ENCODE peak calls at places on chromosomes 5 and 9, in nine cellular contexts. O is mammary epithelial cell; Z is small intestine; W is body of pancreas; U is hepatocyte; B is mesendoderm; N is lower lobe of right lung; P is psoas muscle; Y is effector memory CD4-positive, alpha-beta T cell. R is an unnamed sample.

GRCh38 chr5:159310492-159310891 is 19.8 kb downstream of the IL12B start:
- DNase-seq in O (peak), Z (peak), W (peak), U (peak), B (peak), N (peak), P (no peak), Y (no peak), R (no peak)

GRCh38 chr9:98248737-98249474 is 6.5 kb downstream of the TBC1D2 start:
- DNase-seq in O (peak), Z (no peak), W (peak), U (peak), B (no peak), N (peak), P (peak), Y (no peak), R (peak)

GRCh38 chr9:21561502-21561901 is 79.4 kb upstream of the IFNE start:
- DNase-seq in O (no peak), Z (no peak), W (no peak), U (no peak), B (no peak), N (no peak), P (no peak), Y (no peak), R (no peak)

GRCh38 chr9:99244300-99245260 is 22.5 kb downstream of the SEC61B start:
- DNase-seq in O (no peak), Z (no peak), W (no peak), U (no peak), B (no peak), N (no peak), P (no peak), Y (no peak), R (no peak)

GRCh38 chr9:137194388-137194787 is 5.9 kb downstream of the SSNA1 start:
- DNase-seq in O (no peak), Z (no peak), W (peak), U (peak), B (no peak), N (no peak), P (no peak), Y (no peak), R (no peak)

GRCh38 chr5:131846536-131846935 is 49.7 kb upstream of the FNIP1 start:
- DNase-seq in O (peak), Z (no peak), W (no peak), U (no peak), B (no peak), N (no peak), P (no peak), Y (no peak), R (no peak)

GRCh38 chr5:7622498-7622897 is 226.6 kb downstream of the ADCY2 start:
- DNase-seq in O (no peak), Z (no peak), W (no peak), U (no peak), B (no peak), N (no peak), P (no peak), Y (no peak), R (no peak)

GRCh38 chr9:87071473-87071872 is 124.2 kb upstream of the GAS1 start:
- DNase-seq in O (peak), Z (no peak), W (no peak), U (no peak), B (no peak), N (no peak), P (no peak), Y (no peak), R (no peak)

GRCh38 chr9:89777544-89777943 is 172.7 kb downstream of the GADD45G start:
- DNase-seq in O (no peak), Z (no peak), W (no peak), U (no peak), B (no peak), N (no peak), P (no peak), Y (no peak), R (no peak)

GRCh38 chr5:128512894-128513293 is 25.2 kb downstream of the FBN2 start:
- DNase-seq in O (no peak), Z (no peak), W (no peak), U (no peak), B (no peak), N (no peak), P (no peak), Y (no peak), R (no peak)

GRCh38 chr5:60354322-60354721 is 345.6 kb downstream of the DEPDC1B start:
- DNase-seq in O (no peak), Z (no peak), W (no peak), U (no peak), B (no peak), N (no peak), P (no peak), Y (no peak), R (no peak)

GRCh38 chr5:9124071-9124470 is 421.8 kb downstream of the SEMA5A start:
- DNase-seq in O (no peak), Z (no peak), W (peak), U (no peak), B (no peak), N (no peak), P (no peak), Y (no peak), R (no peak)

GRCh38 chr5:32202394-32202793 is 28.3 kb upstream of the GOLPH3 start:
- DNase-seq in O (no peak), Z (no peak), W (no peak), U (no peak), B (no peak), N (no peak), P (no peak), Y (no peak), R (no peak)

GRCh38 chr9:112852741-112853505 is 37.8 kb downstream of the SLC46A2 start:
- DNase-seq in O (peak), Z (no peak), W (no peak), U (no peak), B (no peak), N (no peak), P (no peak), Y (no peak), R (no peak)

GRCh38 chr5:171776747-171777419 is 8.7 kb upstream of the SMIM23 start:
- DNase-seq in O (peak), Z (no peak), W (no peak), U (no peak), B (peak), N (no peak), P (no peak), Y (no peak), R (no peak)

GRCh38 chr9:114005371-114006154 is 72.5 kb downstream of the AMBP start:
- DNase-seq in O (no peak), Z (no peak), W (peak), U (no peak), B (no peak), N (no peak), P (no peak), Y (no peak), R (no peak)

GRCh38 chr9:130172161-130172857 is at the start of gene NCS1:
- DNase-seq in O (peak), Z (peak), W (peak), U (peak), B (peak), N (peak), P (peak), Y (no peak), R (peak)

GRCh38 chr9:91033802-91034201 is 232.2 kb downstream of the SYK start:
- DNase-seq in O (no peak), Z (peak), W (peak), U (no peak), B (peak), N (no peak), P (no peak), Y (peak), R (peak)

GRCh38 chr9:111147021-111147420 is 108.8 kb upstream of the LPAR1 start:
- DNase-seq in O (no peak), Z (no peak), W (no peak), U (no peak), B (no peak), N (no peak), P (no peak), Y (no peak), R (no peak)

GRCh38 chr5:132303589-132303988 is 9.4 kb downstream of the SLC22A4 start:
- DNase-seq in O (no peak), Z (no peak), W (no peak), U (no peak), B (no peak), N (no peak), P (no peak), Y (no peak), R (no peak)

GRCh38 chr5:112293587-112293986 is 125.5 kb downstream of the EPB41L4A start:
- DNase-seq in O (no peak), Z (no peak), W (no peak), U (no peak), B (no peak), N (no peak), P (no peak), Y (no peak), R (no peak)

GRCh38 chr9:99793528-99793927 is 28.2 kb upstream of the NR4A3 start:
- DNase-seq in O (no peak), Z (no peak), W (no peak), U (no peak), B (no peak), N (no peak), P (no peak), Y (no peak), R (no peak)

GRCh38 chr5:67206381-67207328 is 10.1 kb upstream of the CD180 start:
- DNase-seq in O (peak), Z (peak), W (no peak), U (peak), B (no peak), N (peak), P (no peak), Y (peak), R (no peak)

GRCh38 chr9:114367406-114367805 is 20.4 kb downstream of the AKNA start:
- DNase-seq in O (no peak), Z (no peak), W (no peak), U (no peak), B (no peak), N (no peak), P (no peak), Y (no peak), R (no peak)

GRCh38 chr9:129156163-129156562 is 21.9 kb downstream of the IER5L start:
- DNase-seq in O (no peak), Z (no peak), W (no peak), U (no peak), B (no peak), N (no peak), P (no peak), Y (no peak), R (no peak)

GRCh38 chr9:126499005-126499910 is 114.5 kb upstream of the LMX1B start:
- DNase-seq in O (peak), Z (peak), W (peak), U (peak), B (peak), N (peak), P (no peak), Y (peak), R (no peak)

GRCh38 chr9:76738402-76738801 is 25.8 kb upstream of the PCA3 start:
- DNase-seq in O (no peak), Z (no peak), W (no peak), U (no peak), B (no peak), N (no peak), P (no peak), Y (no peak), R (no peak)

GRCh38 chr9:77092536-77092935 is 73.1 kb downstream of the FOXB2 start:
- DNase-seq in O (no peak), Z (no peak), W (no peak), U (no peak), B (peak), N (no peak), P (no peak), Y (no peak), R (no peak)

GRCh38 chr5:157607371-157608161 is 32.0 kb upstream of the ADAM19 start:
- DNase-seq in O (peak), Z (peak), W (no peak), U (peak), B (peak), N (no peak), P (no peak), Y (peak), R (no peak)

GRCh38 chr5:139795074-139796001 is at the start of gene PSD2:
- DNase-seq in O (peak), Z (peak), W (peak), U (peak), B (peak), N (no peak), P (no peak), Y (no peak), R (peak)

GRCh38 chr5:178365501-178366440 is 133.2 kb upstream of the PHYKPL start:
- DNase-seq in O (no peak), Z (no peak), W (no peak), U (no peak), B (no peak), N (no peak), P (no peak), Y (no peak), R (no peak)

DNA sequence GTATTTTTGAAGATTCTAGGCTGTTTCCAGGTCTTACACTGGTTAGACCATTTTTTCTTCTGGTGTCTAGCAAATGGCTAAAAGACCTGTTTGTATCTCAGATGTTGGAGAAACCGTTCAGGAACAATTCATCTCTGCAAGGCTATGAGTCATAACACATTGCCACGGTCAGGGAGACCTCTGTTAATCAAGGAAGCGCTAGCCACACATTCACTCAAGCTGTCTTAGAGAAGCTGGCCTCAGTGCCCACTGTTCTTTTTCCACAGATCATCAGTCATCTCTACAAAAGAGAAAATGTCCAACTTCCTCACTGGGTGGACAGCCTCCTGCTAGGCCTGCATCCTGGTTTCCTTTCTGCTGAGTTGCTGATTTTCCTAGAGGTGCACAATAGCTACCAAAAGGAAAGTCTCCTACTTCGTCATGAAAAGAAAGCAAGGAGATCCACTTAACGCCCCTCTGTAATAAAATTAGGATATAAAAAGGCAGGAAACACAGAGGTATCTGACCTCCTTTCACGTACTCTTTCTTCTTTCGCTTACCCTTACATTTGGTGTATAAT is 360.4 kb downstream of the BNC2 start:
- DNase-seq in O (peak), Z (no peak), W (no peak), U (peak), B (no peak), N (no peak), P (no peak), Y (no peak), R (no peak)
- H3K27ac ChIP-seq in O (no peak), Z (no peak), W (no peak), U (no peak), B (no peak), N (no peak), P (no peak), Y (no peak), R (no peak)

GRCh38 chr9:27504259-27504658 is 19.8 kb upstream of the IFNK start:
- DNase-seq in O (no peak), Z (no peak), W (no peak), U (no peak), B (no peak), N (no peak), P (no peak), Y (no peak), R (no peak)
- H3K27ac ChIP-seq in O (no peak), Z (no peak), W (no peak), U (no peak), B (no peak), N (no peak), P (no peak), Y (no peak), R (no peak)

DNA sequence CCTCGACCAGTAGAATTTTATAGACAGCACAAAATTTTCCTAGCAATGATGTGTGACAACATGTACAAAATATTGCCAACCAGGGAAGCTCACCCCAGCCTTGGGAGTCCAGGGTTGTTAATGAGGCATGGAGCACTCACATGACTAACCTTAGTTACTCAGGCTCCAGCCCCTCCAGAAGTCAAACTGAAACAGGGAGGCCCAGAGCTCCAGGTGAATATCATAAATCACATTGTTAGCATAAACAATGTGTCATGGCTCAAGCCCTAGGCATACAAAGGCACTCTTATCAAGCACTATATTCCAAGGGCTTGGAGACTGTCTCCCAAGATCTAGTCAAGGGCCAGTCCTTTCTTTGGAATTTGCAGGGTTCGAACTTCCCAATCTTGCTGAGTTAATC is 44.4 kb downstream of the TNFAIP8 start:
- DNase-seq in O (peak), Z (peak), W (no peak), U (peak), B (no peak), N (no peak), P (no peak), Y (no peak), R (no peak)
- H3K27ac ChIP-seq in O (no peak), Z (peak), W (no peak), U (peak), B (no peak), N (no peak), P (no peak), Y (no peak), R (no peak)

GRCh38 chr9:105311317-105311716 is 66.9 kb downstream of the SLC44A1 start:
- DNase-seq in O (no peak), Z (peak), W (no peak), U (peak), B (no peak), N (no peak), P (no peak), Y (no peak), R (no peak)

GRCh38 chr9:105306533-105307140 is 62.2 kb downstream of the SLC44A1 start:
- DNase-seq in O (no peak), Z (no peak), W (no peak), U (no peak), B (no peak), N (no peak), P (no peak), Y (no peak), R (no peak)

GRCh38 chr9:105308448-105309412 is 64.3 kb downstream of the SLC44A1 start:
- DNase-seq in O (no peak), Z (peak), W (no peak), U (no peak), B (no peak), N (no peak), P (no peak), Y (no peak), R (no peak)

GRCh38 chr9:105307731-105308130 is 63.3 kb downstream of the SLC44A1 start:
- DNase-seq in O (no peak), Z (no peak), W (no peak), U (no peak), B (no peak), N (no peak), P (no peak), Y (no peak), R (no peak)

DNA sequence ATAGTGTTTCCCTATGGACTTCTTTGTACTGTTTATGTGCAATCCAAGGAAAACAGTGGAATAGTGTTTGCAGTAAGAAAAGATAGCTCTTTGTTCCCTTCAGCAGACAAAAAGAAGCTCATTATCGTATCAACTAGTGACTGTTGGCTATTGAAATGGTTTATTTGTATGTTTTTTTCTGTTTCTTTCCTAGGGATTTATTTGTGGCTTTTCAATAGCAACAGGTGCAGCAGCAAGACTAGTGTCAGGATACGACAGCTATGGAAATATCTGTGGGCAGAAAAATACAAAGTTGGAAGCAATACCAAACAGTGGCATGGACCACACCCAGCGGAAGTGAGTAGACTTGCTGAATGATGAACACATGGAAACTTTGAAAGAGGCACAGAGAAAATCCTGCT is 65.1 kb downstream of the SLC44A1 start:
- DNase-seq in O (no peak), Z (no peak), W (no peak), U (no peak), B (no peak), N (no peak), P (no peak), Y (no peak), R (no peak)
- H3K27ac ChIP-seq in O (no peak), Z (no peak), W (no peak), U (no peak), B (no peak), N (no peak), P (no peak), Y (no peak), R (no peak)

GRCh38 chr9:127555830-127556820 is 56.0 kb upstream of the STXBP1 start:
- DNase-seq in O (peak), Z (peak), W (peak), U (peak), B (peak), N (peak), P (peak), Y (peak), R (peak)
- H3K27ac ChIP-seq in O (peak), Z (peak), W (peak), U (peak), B (no peak), N (peak), P (peak), Y (peak), R (peak)

DNA sequence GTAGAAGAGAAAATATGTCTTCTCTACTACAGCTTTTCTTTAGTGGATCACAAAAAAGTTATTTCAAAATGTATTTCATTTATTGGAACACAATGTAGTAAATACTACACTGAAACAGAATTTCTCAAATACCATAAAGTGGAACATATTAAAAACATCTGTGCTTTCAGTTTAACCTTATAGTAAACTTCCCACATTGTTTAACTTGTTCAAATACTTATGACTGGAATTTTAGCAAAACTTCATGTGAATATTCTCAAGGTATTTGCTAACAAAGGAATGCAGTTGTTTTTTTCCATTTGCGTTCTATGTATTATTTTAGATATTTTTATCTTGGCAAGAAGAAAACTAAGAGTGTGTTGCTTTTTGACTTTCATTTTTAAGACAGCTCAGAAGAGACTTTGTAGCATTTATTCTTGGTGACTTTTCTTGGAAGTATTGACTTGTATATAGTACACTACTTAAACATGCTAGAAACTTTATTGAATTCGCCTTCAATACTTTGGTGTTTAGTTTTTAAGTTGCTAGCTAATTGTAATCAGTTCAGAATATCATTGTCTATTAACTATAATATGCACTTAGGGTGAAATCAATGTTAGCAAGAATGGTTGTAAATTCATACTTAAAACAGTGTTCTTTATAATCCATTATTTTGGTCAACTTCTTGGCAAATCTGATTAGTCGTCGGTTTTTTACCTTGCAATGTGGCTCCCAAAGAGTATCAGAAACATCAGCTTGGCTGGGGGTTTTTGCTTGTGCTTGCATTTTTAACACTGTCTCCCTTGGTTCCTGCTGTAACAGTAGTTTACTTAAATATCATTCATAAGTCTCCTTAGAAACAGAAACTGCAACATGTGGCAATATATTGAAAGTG is 5.0 kb upstream of the RHOBTB3 start:
- DNase-seq in O (no peak), Z (no peak), W (no peak), U (no peak), B (no peak), N (no peak), P (no peak), Y (no peak), R (no peak)
- H3K27ac ChIP-seq in O (no peak), Z (peak), W (peak), U (peak), B (no peak), N (no peak), P (peak), Y (no peak), R (no peak)

GRCh38 chr5:135386886-135387628 is 12.0 kb downstream of the MACROH2A1 start:
- DNase-seq in O (peak), Z (peak), W (no peak), U (peak), B (no peak), N (peak), P (no peak), Y (no peak), R (no peak)
- H3K27ac ChIP-seq in O (peak), Z (peak), W (peak), U (peak), B (no peak), N (peak), P (peak), Y (no peak), R (peak)

R was measured in right cardiac atrium.